ENCODE peak calls at places on chromosomes 7 and 10, in eight cellular contexts. C is heart left ventricle, B is body of pancreas, L is A549, Y is uterus, E is stomach, F is IMR-90, P is tibial nerve. Z is an unnamed sample.

GRCh38 chr7:5429857-5430611 is 6.4 kb upstream of the TNRC18 start:
- DNase-seq in C (peak; percentile 73), B (no peak), L (no peak), Y (peak; percentile 61), E (peak; percentile 53), F (peak; percentile 30), P (no peak), Z (peak; percentile 56)

GRCh38 chr7:2474224-2474623 is 2.0 kb downstream of the GRIFIN start:
- DNase-seq in C (no peak), B (no peak), L (no peak), Y (no peak), E (no peak), F (no peak), P (no peak), Z (no peak)

GRCh38 chr10:120574986-120575385 is 118.0 kb downstream of the PLPP4 start:
- DNase-seq in C (no peak), B (no peak), L (no peak), Y (no peak), E (no peak), F (no peak), P (no peak), Z (no peak)

GRCh38 chr7:117993377-117994003 is 120.2 kb upstream of the CTTNBP2 start:
- DNase-seq in C (no peak), B (peak; percentile 14), L (peak; percentile 64), Y (no peak), E (no peak), F (peak; percentile 39), P (no peak), Z (peak; percentile 46)

GRCh38 chr7:67484244-67484751 is 487.7 kb downstream of the TYW1 start:
- DNase-seq in C (peak; percentile 57), B (peak; percentile 63), L (peak; percentile 72), Y (peak; percentile 39), E (peak; percentile 45), F (peak; percentile 56), P (peak; percentile 23), Z (peak; percentile 65)

GRCh38 chr10:117477961-117478670 is 64.4 kb upstream of the EMX2 start:
- DNase-seq in C (no peak), B (no peak), L (peak; percentile 66), Y (no peak), E (no peak), F (peak; percentile 19), P (no peak), Z (no peak)

GRCh38 chr7:31126976-31127375 is 74.9 kb downstream of the ADCYAP1R1 start:
- DNase-seq in C (no peak), B (no peak), L (no peak), Y (no peak), E (no peak), F (peak; percentile 18), P (no peak), Z (peak; percentile 16)

GRCh38 chr7:108090791-108091460 is 39.2 kb downstream of the LAMB4 start:
- DNase-seq in C (no peak), B (no peak), L (no peak), Y (no peak), E (no peak), F (no peak), P (no peak), Z (no peak)

GRCh38 chr7:132765861-132766260 is 189.6 kb upstream of the PLXNA4 start:
- DNase-seq in C (no peak), B (no peak), L (no peak), Y (no peak), E (no peak), F (no peak), P (no peak), Z (no peak)

GRCh38 chr7:129947001-129947400 is 5.8 kb downstream of the UBE2H start:
- DNase-seq in C (no peak), B (no peak), L (no peak), Y (no peak), E (no peak), F (no peak), P (no peak), Z (no peak)

GRCh38 chr10:4647138-4647785 is 178.7 kb upstream of the AKR1E2 start:
- DNase-seq in C (no peak), B (no peak), L (no peak), Y (no peak), E (no peak), F (peak; percentile 41), P (no peak), Z (no peak)

GRCh38 chr7:142194201-142194600 is 63.7 kb downstream of the PRSS58 start:
- DNase-seq in C (no peak), B (no peak), L (no peak), Y (no peak), E (no peak), F (no peak), P (no peak), Z (no peak)

GRCh38 chr10:78299861-78300453 is 266.3 kb downstream of the RPS24 start:
- DNase-seq in C (peak; percentile 60), B (peak; percentile 3), L (no peak), Y (peak; percentile 33), E (no peak), F (no peak), P (no peak), Z (no peak)

GRCh38 chr7:74516214-74516613 is 62.5 kb downstream of the GTF2IRD1 start:
- DNase-seq in C (no peak), B (no peak), L (no peak), Y (no peak), E (no peak), F (no peak), P (no peak), Z (no peak)

GRCh38 chr7:74512762-74513161 is 59.1 kb downstream of the GTF2IRD1 start:
- DNase-seq in C (no peak), B (no peak), L (no peak), Y (no peak), E (no peak), F (no peak), P (no peak), Z (no peak)

GRCh38 chr7:74515276-74515675 is 61.6 kb downstream of the GTF2IRD1 start:
- DNase-seq in C (no peak), B (no peak), L (no peak), Y (no peak), E (no peak), F (no peak), P (no peak), Z (no peak)

GRCh38 chr7:74511360-74511759 is 57.7 kb downstream of the GTF2IRD1 start:
- DNase-seq in C (no peak), B (no peak), L (no peak), Y (no peak), E (no peak), F (peak; percentile 13), P (no peak), Z (no peak)

DNA sequence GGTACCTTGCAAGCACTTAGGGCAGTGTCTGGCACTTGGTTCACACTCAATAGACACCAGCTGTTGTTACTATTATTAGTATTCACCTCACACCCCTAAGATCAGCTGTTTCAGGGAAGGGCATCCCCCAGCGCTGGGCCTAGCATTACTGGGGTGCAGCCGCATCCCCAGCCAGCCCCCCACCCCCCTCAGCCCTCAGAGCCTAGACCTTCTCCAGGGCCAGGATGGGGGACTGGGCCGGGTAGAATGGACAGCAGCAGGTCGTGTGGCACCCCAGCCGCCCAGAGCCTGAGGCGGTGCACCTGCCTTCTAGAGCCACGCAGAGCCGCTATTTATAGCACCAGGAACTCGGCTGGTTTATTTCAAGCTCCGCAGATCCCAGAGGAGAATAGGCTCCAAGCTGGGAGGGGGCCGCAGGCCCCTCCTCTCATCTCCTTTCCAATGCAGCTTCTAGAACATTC is 60.5 kb downstream of the GTF2IRD1 start:
- DNase-seq in C (peak; percentile 65), B (no peak), L (no peak), Y (no peak), E (no peak), F (no peak), P (no peak), Z (no peak)
- TF ChIP-seq POLR2A in C (no peak), B (no peak), L (no peak), Y (no peak), E (no peak), F (no peak), P (no peak), Z (no peak)

GRCh38 chr10:627032-627992 is 62.2 kb downstream of the DIP2C start:
- DNase-seq in C (no peak), B (no peak), L (no peak), Y (no peak), E (no peak), F (no peak), P (no peak), Z (no peak)

GRCh38 chr10:631266-631665 is 58.2 kb downstream of the DIP2C start:
- DNase-seq in C (no peak), B (no peak), L (no peak), Y (no peak), E (no peak), F (no peak), P (no peak), Z (no peak)

GRCh38 chr10:628386-629045 is 61.0 kb downstream of the DIP2C start:
- DNase-seq in C (no peak), B (no peak), L (no peak), Y (no peak), E (no peak), F (no peak), P (no peak), Z (no peak)

GRCh38 chr10:630581-631073 is 58.8 kb downstream of the DIP2C start:
- DNase-seq in C (no peak), B (no peak), L (no peak), Y (no peak), E (no peak), F (no peak), P (no peak), Z (peak; percentile 77)

GRCh38 chr10:629186-629998 is 60.1 kb downstream of the DIP2C start:
- DNase-seq in C (no peak), B (no peak), L (no peak), Y (no peak), E (no peak), F (no peak), P (no peak), Z (no peak)
- H3K4me1 ChIP-seq in C (peaks cover 21% of the 10 kb centered on the region), B (peaks cover 29% of the 10 kb centered on the region), L (peaks cover 11% of the 10 kb centered on the region), Y (no peaks in the 10 kb centered on the region), E (peaks cover 5% of the 10 kb centered on the region), F (peaks cover 26% of the 10 kb centered on the region), P (peaks cover 76% of the 10 kb centered on the region), Z (peaks cover 27% of the 10 kb centered on the region)

DNA sequence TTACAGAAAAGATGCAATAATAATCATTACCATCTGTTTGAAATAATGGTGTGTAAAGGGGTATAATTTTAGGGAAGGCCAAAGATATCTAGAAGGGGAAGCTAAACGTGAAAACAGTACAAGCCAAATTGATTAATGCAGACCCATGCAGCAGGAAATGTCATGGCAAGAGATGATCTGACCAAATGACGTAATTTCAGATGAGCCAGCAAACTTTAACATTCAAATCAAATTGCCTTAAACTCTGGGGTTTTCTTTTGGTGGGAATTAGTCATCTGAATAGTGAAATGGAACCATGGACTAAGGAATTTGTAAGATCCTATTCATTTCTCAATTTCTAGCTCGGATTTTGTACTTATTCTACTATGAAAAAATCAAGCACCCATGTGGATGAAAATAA is 21.4 kb upstream of the SCIN start:
- DNase-seq in C (no peak), B (no peak), L (no peak), Y (no peak), E (no peak), F (peak; percentile 41), P (no peak), Z (no peak)
- TF ChIP-seq POLR2A in C (no peak), B (no peak), L (no peak), Y (no peak), E (no peak), F (no peak), P (no peak), Z (no peak)

DNA sequence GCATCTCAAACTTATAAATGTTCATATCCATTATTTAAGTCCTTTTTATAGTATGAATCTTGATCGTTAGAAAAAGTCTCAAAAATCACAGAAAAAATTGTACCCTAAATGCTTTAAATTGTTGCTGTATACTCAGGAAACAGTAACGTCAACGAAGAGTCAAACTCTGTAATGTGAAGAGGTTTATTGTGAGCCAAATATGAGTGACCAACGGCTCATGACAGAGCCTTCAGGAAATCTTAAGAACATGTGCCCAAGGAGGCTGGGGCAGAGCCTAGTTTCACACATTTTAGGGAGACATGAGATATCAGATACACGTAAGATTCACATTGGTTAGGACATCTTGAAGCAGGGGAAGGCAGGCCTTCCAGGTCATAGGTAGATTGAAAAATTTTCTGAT is 86.1 kb downstream of the PIP4K2A start:
- DNase-seq in C (no peak), B (no peak), L (no peak), Y (no peak), E (no peak), F (no peak), P (no peak), Z (no peak)
- H3K4me1 ChIP-seq in C (peaks cover 16% of the 10 kb centered on the region), B (peaks cover 50% of the 10 kb centered on the region), L (peaks cover 53% of the 10 kb centered on the region), Y (no peaks in the 10 kb centered on the region), E (peaks cover 7% of the 10 kb centered on the region), F (peaks cover 16% of the 10 kb centered on the region), P (peaks cover 56% of the 10 kb centered on the region), Z (peaks cover 38% of the 10 kb centered on the region)

Z was measured in thyroid gland.